ENCODE peak calls at places on chromosomes 4 and X, in four cellular contexts. A is transverse colon, B is AG09309, Q is cardiac fibroblast. T is an unnamed sample.

GRCh38 chr4:72569719-72570235 is 756 bp upstream of the ADAMTS3 start:
- DNase-seq in A (no peak), B (no peak), Q (no peak), T (no peak)

GRCh38 chrX:97060019-97060418 is 176.3 kb downstream of the RPA4 start:
- DNase-seq in B (no peak), A (no peak), Q (no peak), T (no peak)

GRCh38 chr4:2932951-2933565 is 30.1 kb downstream of the NOP14 start:
- DNase-seq in B (no peak), Q (no peak), A (no peak), T (no peak)

GRCh38 chr4:124123181-124123580 is 589.4 kb downstream of the ANKRD50 start:
- DNase-seq in Q (no peak), A (no peak), B (no peak), T (no peak)

GRCh38 chrX:138871739-138872138 is 160.2 kb upstream of the FGF13 start:
- DNase-seq in B (no peak), A (no peak), Q (no peak), T (no peak)

GRCh38 chrX:37888010-37888409 is 40.6 kb upstream of the DYNLT3 start:
- DNase-seq in A (no peak), B (no peak), Q (no peak), T (no peak)

GRCh38 chr4:2261110-2261852 is 628 bp downstream of the MXD4 start:
- DNase-seq in B (no peak), Q (peak; percentile 54), A (peak; percentile 66), T (peak; percentile 86)

GRCh38 chrX:71626576-71626975 is 8.3 kb upstream of the CXCR3 start:
- DNase-seq in A (peak; percentile 71), Q (no peak), B (no peak), T (no peak)

GRCh38 chrX:110051559-110051958 is 48.6 kb downstream of the TMEM164 start:
- DNase-seq in Q (no peak), A (no peak), B (no peak), T (no peak)

GRCh38 chrX:50638123-50638522 is 167.5 kb upstream of the DGKK start:
- DNase-seq in B (no peak), A (no peak), Q (peak; percentile 43), T (no peak)

DNA sequence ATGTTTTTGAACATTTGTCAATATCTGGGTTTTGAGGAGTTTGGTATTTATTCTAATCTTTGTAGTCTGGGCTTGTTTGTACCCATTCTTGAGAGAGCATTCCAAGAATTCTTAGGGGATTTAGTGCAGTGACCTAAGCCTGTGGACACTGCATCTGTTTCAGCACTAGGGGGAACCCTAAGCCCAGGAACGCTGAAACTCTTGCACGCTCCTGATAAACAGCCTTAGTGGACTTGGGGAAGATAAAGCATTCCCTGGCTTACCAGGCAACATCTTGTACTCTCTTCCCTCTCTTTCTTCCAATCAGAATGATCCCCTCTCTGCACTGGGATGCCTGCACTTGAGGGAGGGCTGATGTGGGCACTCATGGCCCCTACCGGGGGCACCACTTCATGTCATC is 654.9 kb upstream of the HTR2C start:
- DNase-seq in A (peak; percentile 17), B (peak; percentile 10), Q (peak; percentile 67), T (no peak)
- TF ChIP-seq CTCF in A (peak; percentile 47), B (peak; percentile 65), Q (peak; percentile 53), T (peak; percentile 35)

GRCh38 chr4:166422475-166422874 is 549.4 kb downstream of the TLL1 start:
- DNase-seq in A (no peak), Q (peak; percentile 56), B (peak; percentile 17), T (no peak)

GRCh38 chr4:166415749-166416148 is 542.7 kb downstream of the TLL1 start:
- DNase-seq in Q (no peak), B (no peak), A (no peak), T (no peak)

DNA sequence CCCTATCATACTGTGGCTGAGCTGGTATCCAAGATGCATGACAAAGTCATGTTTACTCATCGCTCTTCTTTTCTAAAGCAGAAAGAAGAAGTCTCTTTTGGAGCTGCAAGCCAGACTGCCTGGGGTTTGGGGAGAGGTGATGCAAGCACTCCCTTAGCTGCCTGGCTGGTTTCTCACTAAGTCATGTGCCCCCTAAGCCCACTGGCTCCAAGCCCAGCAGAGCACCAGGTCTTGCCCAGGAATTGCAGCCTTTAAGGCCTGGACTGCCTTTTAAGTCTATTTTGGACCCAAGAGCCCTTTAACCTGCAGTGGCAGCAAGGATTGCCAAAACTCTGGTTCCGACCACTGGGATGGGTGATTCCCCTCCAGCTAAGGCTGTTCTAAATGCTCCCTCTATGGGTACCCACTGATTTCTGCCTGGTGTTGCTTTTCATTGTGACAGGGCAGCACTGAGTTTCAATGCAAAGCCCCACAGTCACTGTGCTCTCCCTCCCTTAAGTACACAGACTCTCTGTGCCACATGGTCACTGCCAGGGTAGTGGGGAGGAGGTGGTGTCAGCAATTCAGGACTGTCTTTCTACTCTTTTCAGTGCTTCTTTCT is 548.6 kb downstream of the TLL1 start:
- DNase-seq in B (peak; percentile 55), Q (peak; percentile 75), A (no peak), T (no peak)
- TF ChIP-seq CTCF in B (no peak), Q (peak; percentile 0), A (no peak), T (no peak)

DNA sequence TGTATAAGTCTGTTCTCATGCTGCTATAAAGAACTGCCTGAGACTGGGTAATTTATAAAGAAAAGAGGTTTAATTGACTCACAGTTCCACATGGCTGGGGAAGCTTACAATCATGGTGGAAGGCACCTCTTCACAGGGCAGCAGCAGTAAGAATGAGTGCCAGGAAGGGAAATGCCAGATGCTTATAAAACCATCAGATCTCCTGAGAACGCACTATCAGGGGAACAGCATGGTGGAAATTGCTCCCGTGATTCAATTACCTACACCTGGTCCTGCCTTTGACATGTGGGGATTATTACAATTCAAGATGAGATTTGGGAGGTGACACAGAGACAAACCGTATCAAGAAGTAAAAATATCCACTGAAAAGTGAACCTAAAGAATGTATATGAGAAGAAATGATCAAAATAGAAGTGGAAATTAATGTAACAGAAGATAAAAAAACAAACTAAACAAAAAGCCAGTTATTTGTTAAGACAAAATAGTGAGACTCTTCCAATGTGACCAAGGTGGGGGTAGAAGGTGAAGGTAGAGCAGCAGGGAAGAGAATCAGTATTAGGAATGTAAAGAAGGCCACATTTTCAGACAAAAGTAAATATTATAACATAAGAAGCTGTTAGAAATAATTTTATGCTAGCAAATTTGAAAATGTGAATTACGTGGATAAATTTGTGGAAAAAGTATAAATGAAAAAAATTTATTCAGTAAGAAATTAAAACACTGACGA is 372.9 kb downstream of the NKX6-1 start:
- DNase-seq in A (no peak), Q (no peak), B (no peak), T (no peak)
- TF ChIP-seq CTCF in A (no peak), Q (no peak), B (no peak), T (no peak)

DNA sequence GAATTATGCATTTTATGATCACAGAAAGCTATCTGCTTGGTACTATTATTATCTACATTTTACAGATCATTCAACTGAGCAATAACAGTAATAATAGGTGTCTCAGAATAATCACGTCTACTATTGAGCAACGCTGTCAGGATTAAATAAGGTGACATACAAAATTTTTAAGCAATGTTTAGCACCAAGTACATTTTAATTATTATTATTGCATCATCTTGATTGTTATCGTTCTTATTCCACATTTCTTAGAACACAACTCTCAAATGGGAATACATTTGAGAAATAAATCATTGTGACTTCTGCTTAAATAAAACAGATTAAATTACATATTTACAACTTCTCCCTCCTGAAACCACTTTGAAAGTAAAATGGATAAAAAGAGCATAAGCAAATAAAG is 1083.5 kb upstream of the ADGRL3 start:
- DNase-seq in A (no peak), Q (no peak), B (no peak), T (no peak)
- TF ChIP-seq CTCF in A (no peak), Q (no peak), B (no peak), T (no peak)

GRCh38 chrX:270848-271367 is 10.3 kb upstream of the PLCXD1 start:
- DNase-seq in B (no peak), A (no peak), Q (no peak), T (no peak)

GRCh38 chrX:276588-277171 is 4.5 kb upstream of the PLCXD1 start:
- DNase-seq in A (peak; percentile 49), B (no peak), Q (peak; percentile 39), T (peak; percentile 56)

GRCh38 chrX:274904-275475 is 6.2 kb upstream of the PLCXD1 start:
- DNase-seq in B (no peak), Q (peak; percentile 8), A (peak; percentile 66), T (no peak)

GRCh38 chrX:275476-275966 is 5.7 kb upstream of the PLCXD1 start:
- DNase-seq in B (no peak), A (no peak), Q (no peak), T (no peak)

GRCh38 chrX:275967-276587 is 5.1 kb upstream of the PLCXD1 start:
- DNase-seq in B (no peak), Q (peak; percentile 39), A (peak; percentile 84), T (peak; percentile 88)
- TF ChIP-seq CTCF in B (no peak), Q (no peak), A (peak; percentile 52), T (no peak)

T was measured in GM20000.